ENCODE peak calls at places on chromosome 19, in ten cellular contexts. D is AG09309, F is AG04449, O is fibroblast of pulmonary artery, V is fibroblast of villous mesenchyme, H is NB4, K is fibroblast of the aortic adventitia, C is PC-9, W is mucosa of descending colon, G is endothelial cell of umbilical vein. S is an unnamed sample.

GRCh38 chr19:38213911-38214625 is 10.0 kb downstream of the DPF1 start:
- DNase-seq in D (peak; percentile 40), F (no peak), O (peak; percentile 29), V (no peak), H (peak; percentile 64), K (peak; percentile 11), C (peak; percentile 44), W (no peak), G (no peak), S (peak; percentile 70)

GRCh38 chr19:42088471-42089190 is 12.7 kb downstream of the ZNF574 start:
- DNase-seq in D (no peak), F (peak; percentile 28), O (peak; percentile 65), V (peak; percentile 50), H (no peak), K (peak; percentile 82), C (no peak), W (no peak), G (peak; percentile 39), S (peak; percentile 74)

GRCh38 chr19:41597600-41598041 is 21.7 kb downstream of the CEACAM21 start:
- DNase-seq in D (peak; percentile 16), F (peak; percentile 10), O (peak; percentile 74), V (peak; percentile 70), H (peak; percentile 66), K (peak; percentile 70), C (peak; percentile 51), W (no peak), G (peak; percentile 70), S (peak; percentile 63)

GRCh38 chr19:38115264-38115802 is 108.7 kb downstream of the DPF1 start:
- DNase-seq in D (no peak), F (no peak), O (no peak), V (no peak), H (peak; percentile 48), K (no peak), C (no peak), W (no peak), G (no peak), S (no peak)

GRCh38 chr19:44644391-44645016 is 794 bp downstream of the PVR start:
- DNase-seq in D (no peak), F (no peak), O (peak; percentile 37), V (peak; percentile 61), H (peak; percentile 45), K (peak; percentile 44), C (peak; percentile 62), W (no peak), G (peak; percentile 55), S (no peak)

GRCh38 chr19:1068111-1069001 is 1.4 kb downstream of the ARHGAP45 start:
- DNase-seq in D (no peak), F (no peak), O (no peak), V (no peak), H (peak; percentile 77), K (no peak), C (no peak), W (peak; percentile 89), G (no peak), S (no peak)

GRCh38 chr19:34595683-34596082 is 81.3 kb downstream of the SCGB2B2 start:
- DNase-seq in D (no peak), F (no peak), O (no peak), V (no peak), H (no peak), K (no peak), C (no peak), W (no peak), G (no peak), S (no peak)

GRCh38 chr19:41355802-41356201 is 2.1 kb upstream of the TGFB1 start:
- DNase-seq in D (no peak), F (no peak), O (no peak), V (no peak), H (no peak), K (no peak), C (no peak), W (no peak), G (no peak), S (no peak)

GRCh38 chr19:23762884-23763711 is 4.4 kb upstream of the ZNF681 start:
- DNase-seq in D (no peak), F (no peak), O (peak; percentile 48), V (peak; percentile 34), H (peak; percentile 68), K (peak; percentile 4), C (peak; percentile 91), W (peak; percentile 90), G (no peak), S (peak; percentile 23)

GRCh38 chr19:58056261-58056660 is 2.8 kb upstream of the ZNF135 start:
- DNase-seq in D (no peak), F (no peak), O (no peak), V (no peak), H (no peak), K (no peak), C (no peak), W (no peak), G (no peak), S (no peak)

GRCh38 chr19:58055483-58055874 is 3.6 kb upstream of the ZNF135 start:
- DNase-seq in D (no peak), F (no peak), O (no peak), V (no peak), H (no peak), K (no peak), C (no peak), W (no peak), G (no peak), S (no peak)

GRCh38 chr19:58053480-58054156 is 5.5 kb upstream of the ZNF135 start:
- DNase-seq in D (no peak), F (no peak), O (no peak), V (no peak), H (no peak), K (no peak), C (no peak), W (no peak), G (no peak), S (no peak)

GRCh38 chr19:58056861-58057260 is 2.2 kb upstream of the ZNF135 start:
- DNase-seq in D (no peak), F (no peak), O (no peak), V (no peak), H (no peak), K (no peak), C (no peak), W (no peak), G (no peak), S (no peak)

DNA sequence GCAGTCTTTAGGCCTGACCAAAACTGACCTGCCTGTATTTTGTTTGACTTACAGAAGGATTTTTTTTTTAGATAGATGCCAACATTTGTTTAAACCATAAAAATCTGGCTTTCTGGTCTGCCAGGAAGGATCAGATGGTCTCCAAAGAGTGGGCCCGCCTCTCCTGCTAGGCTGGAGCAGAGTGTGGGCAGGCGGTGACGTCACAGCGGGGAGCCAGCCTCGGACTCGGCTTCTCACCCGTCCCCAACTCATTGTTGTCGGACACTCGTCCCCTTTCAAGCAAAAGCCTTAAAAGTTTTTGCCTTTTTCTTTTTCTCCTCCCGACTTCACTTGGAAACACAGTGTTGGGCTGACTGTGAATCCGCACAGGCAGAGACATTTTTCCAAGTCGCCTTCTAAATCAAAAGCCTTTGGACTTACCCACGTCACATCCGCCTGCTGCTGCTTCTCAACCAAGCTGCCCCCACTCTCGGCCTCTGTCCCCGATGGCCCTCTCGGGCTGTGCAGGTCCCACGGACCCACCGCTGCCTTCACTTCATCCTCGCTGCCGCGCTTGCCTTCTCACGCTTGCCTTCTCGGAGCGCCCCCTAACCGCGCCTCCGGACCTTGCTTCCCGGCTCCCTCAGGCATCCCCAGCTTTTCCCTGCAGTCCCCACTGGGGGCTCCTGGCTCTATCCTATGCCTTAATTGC is 4.1 kb upstream of the ZNF135 start:
- DNase-seq in D (no peak), F (no peak), O (peak; percentile 12), V (peak; percentile 7), H (no peak), K (no peak), C (no peak), W (no peak), G (no peak), S (peak; percentile 6)
- TF ChIP-seq CTCF in D (peak; percentile 1), F (no peak), O (no peak), V (no peak), H (no peak), K (no peak), C (no peak), W (no peak), G (no peak), S (no peak)

GRCh38 chr19:49566302-49566701 is 14.1 kb downstream of the NOSIP start:
- DNase-seq in D (no peak), F (no peak), O (no peak), V (no peak), H (no peak), K (no peak), C (peak; percentile 31), W (no peak), G (no peak), S (no peak)
- H3K4me3 ChIP-seq in D (no peak overlapping the region), F (no peak overlapping the region), O (no peak overlapping the region), V (no peak overlapping the region), H (no peak overlapping the region), K (no peak overlapping the region), C (no peak overlapping the region), W (no peak overlapping the region), G (no peak overlapping the region), S (no peak overlapping the region)

GRCh38 chr19:6733338-6734095 is 3.9 kb downstream of the GPR108 start:
- DNase-seq in D (no peak), F (no peak), O (no peak), V (no peak), H (peak; percentile 18), K (no peak), C (no peak), W (peak; percentile 53), G (no peak), S (no peak)
- TF ChIP-seq CTCF in D (peak; percentile 26), F (no peak), O (no peak), V (no peak), H (peak; percentile 16), K (peak; percentile 41), C (peak; percentile 19), W (no peak), G (no peak), S (peak; percentile 22)

GRCh38 chr19:45825263-45825605 is 10.1 kb upstream of the RSPH6A start:
- DNase-seq in D (no peak), F (no peak), O (no peak), V (no peak), H (no peak), K (no peak), C (no peak), W (no peak), G (no peak), S (no peak)
- H3K4me3 ChIP-seq in D (no peak overlapping the region), F (no peak overlapping the region), O (no peak overlapping the region), V (no peak overlapping the region), H (no peak overlapping the region), K (no peak overlapping the region), C (no peak overlapping the region), W (no peak overlapping the region), G (no peak overlapping the region), S (no peak overlapping the region)

S was measured in AG10803.